ENCODE peak calls at places on chromosomes 4 and X, in nine cellular contexts. N, R, U, H, E, Y, M, D and X are unnamed samples. For H3K4me1, the result is how much of the 10 kb centered on the place peaks cover.

GRCh38 chr4:40395166-40395900 is 60.2 kb downstream of the CHRNA9 start:
- DNase-seq in E (no peak), R (no peak), N (no peak), Y (no peak), M (no peak), U (no peak), D (no peak), H (no peak), X (no peak)

GRCh38 chr4:125639182-125639621 is 324.4 kb downstream of the FAT4 start:
- DNase-seq in R (peak), N (no peak), Y (no peak), M (peak), U (no peak), H (no peak), E (no peak), D (no peak), X (no peak)

GRCh38 chr4:186829740-186830449 is 106.2 kb upstream of the FAT1 start:
- DNase-seq in H (no peak), R (no peak), D (no peak), E (no peak), M (no peak), U (peak), Y (no peak), N (no peak), X (no peak)

GRCh38 chr4:85152490-85152889 is 186.0 kb upstream of the WDFY3 start:
- DNase-seq in M (no peak), H (no peak), N (no peak), E (no peak), R (no peak), U (no peak), D (no peak), Y (no peak), X (no peak)

GRCh38 chr4:169286562-169287301 is 16.0 kb upstream of the SH3RF1 start:
- DNase-seq in H (no peak), R (no peak), Y (no peak), D (peak), N (no peak), U (no peak), E (no peak), M (peak), X (no peak)

GRCh38 chr4:81470456-81471327 is 1.0 kb downstream of the RASGEF1B start:
- DNase-seq in U (no peak), E (peak), D (peak), H (peak), Y (peak), R (peak), M (peak), N (peak), X (no peak)

GRCh38 chrX:33543757-33544156 is 332.4 kb upstream of the DMD start:
- DNase-seq in Y (no peak), R (no peak), N (no peak), H (no peak), D (no peak), E (no peak), M (no peak), U (no peak), X (no peak)

GRCh38 chr4:130563185-130563890 is 1467.4 kb downstream of the C4orf33 start:
- DNase-seq in U (peak), E (no peak), D (peak), N (no peak), Y (peak), R (peak), H (peak), M (peak), X (no peak)

GRCh38 chrX:123859409-123859827 is 435 bp upstream of the XIAP start:
- DNase-seq in R (no peak), M (no peak), U (no peak), E (no peak), D (no peak), Y (peak), N (peak), H (peak), X (no peak)

GRCh38 chrX:79096339-79096638 is 48.2 kb upstream of the GPR174 start:
- DNase-seq in H (no peak), E (peak), M (no peak), R (no peak), N (no peak), Y (no peak), D (no peak), U (no peak), X (no peak)

GRCh38 chr4:1883583-1883982 is 12.4 kb downstream of the NSD2 start:
- DNase-seq in N (no peak), R (no peak), D (no peak), H (no peak), M (no peak), E (no peak), U (no peak), Y (no peak), X (no peak)

GRCh38 chr4:136186650-136187049 is 1345.6 kb downstream of the PCDH18 start:
- DNase-seq in D (no peak), U (no peak), M (no peak), Y (no peak), E (no peak), H (no peak), N (no peak), R (no peak), X (no peak)

GRCh38 chr4:91092398-91092955 is 965.3 kb downstream of the CCSER1 start:
- DNase-seq in E (no peak), N (no peak), D (peak), M (no peak), H (no peak), U (no peak), R (no peak), Y (no peak), X (no peak)

GRCh38 chrX:1601051-1601767 is 9.8 kb downstream of the AKAP17A start:
- DNase-seq in N (no peak), Y (no peak), E (no peak), H (no peak), U (no peak), M (no peak), R (no peak), D (no peak), X (no peak)

GRCh38 chr4:61877893-61878292 is 677.8 kb downstream of the ADGRL3 start:
- DNase-seq in N (no peak), H (no peak), U (no peak), D (no peak), M (no peak), Y (no peak), E (no peak), R (no peak), X (no peak)

GRCh38 chr4:67996127-67996526 is 32.8 kb upstream of the TMPRSS11A start:
- DNase-seq in R (no peak), Y (no peak), H (no peak), U (no peak), M (no peak), N (no peak), E (no peak), D (peak), X (no peak)

GRCh38 chrX:130902783-130903613 is at the start of gene ENOX2:
- DNase-seq in N (peak), M (peak), U (peak), Y (peak), D (peak), R (peak), E (peak), H (peak), X (peak)

GRCh38 chr4:101014417-101014816 is 332.9 kb downstream of the PPP3CA start:
- DNase-seq in U (no peak), E (no peak), N (no peak), H (no peak), Y (no peak), M (no peak), R (no peak), D (no peak), X (no peak)

GRCh38 chr4:161457311-161457710 is 706.5 kb downstream of the FSTL5 start:
- DNase-seq in R (no peak), H (no peak), M (no peak), U (no peak), E (no peak), N (no peak), Y (no peak), D (no peak), X (no peak)

GRCh38 chr4:152780267-152780811 is 585 bp downstream of the ARFIP1 start:
- DNase-seq in U (no peak), N (no peak), Y (no peak), E (no peak), M (peak), R (no peak), D (no peak), H (no peak), X (peak)

GRCh38 chr4:154781126-154781982 is at the start of gene RBM46:
- DNase-seq in M (peak), N (no peak), H (no peak), E (no peak), D (no peak), Y (no peak), U (no peak), R (peak), X (no peak)

GRCh38 chrX:8849945-8850344 is 48.8 kb upstream of the FAM9A start:
- DNase-seq in H (no peak), E (no peak), U (no peak), M (no peak), N (no peak), Y (no peak), D (no peak), R (no peak), X (no peak)

GRCh38 chr4:165743422-165743821 is 129.6 kb upstream of the TLL1 start:
- DNase-seq in D (no peak), N (no peak), R (no peak), U (peak), E (no peak), Y (no peak), H (no peak), M (no peak), X (no peak)

GRCh38 chrX:9269134-9269533 is 195.7 kb upstream of the TBL1X start:
- DNase-seq in E (no peak), U (no peak), N (no peak), M (no peak), H (no peak), R (no peak), D (no peak), Y (no peak), X (no peak)

GRCh38 chr4:95092762-95093161 is 335.0 kb downstream of the BMPR1B start:
- DNase-seq in U (no peak), D (no peak), Y (peak), H (no peak), E (no peak), R (no peak), M (peak), N (no peak), X (no peak)
- H3K4me1 ChIP-seq in U (under half), D (under half), Y (under half), H (under half), E (under half), R (under half), M (under half), N (under half), X (under half)

GRCh38 chr4:52711834-52712171 is 39.4 kb downstream of the ERVMER34-1 start:
- DNase-seq in Y (no peak), U (no peak), H (no peak), D (no peak), R (no peak), N (no peak), E (no peak), M (no peak), X (no peak)
- H3K27ac ChIP-seq in Y (peak), U (peak), H (no peak), D (peak), R (no peak), N (peak), E (peak), M (no peak), X (no peak)

DNA sequence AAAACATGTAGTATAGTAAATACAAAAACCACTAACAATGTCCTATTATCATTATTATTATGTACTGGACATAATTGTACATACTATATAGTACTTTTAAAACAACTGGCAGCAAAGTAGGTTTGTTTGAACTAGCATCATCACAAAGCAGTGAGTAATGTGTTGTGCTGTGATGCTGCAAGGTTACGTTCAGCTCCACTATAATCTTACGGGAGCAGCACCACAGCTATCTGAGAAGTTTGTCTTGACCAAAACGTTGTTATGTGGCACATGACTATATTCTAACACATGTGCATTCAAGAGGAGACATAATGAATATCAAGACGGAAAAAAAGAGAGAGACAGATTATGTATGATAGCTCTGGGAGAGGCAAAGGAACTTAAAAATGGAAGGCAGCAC is 33.6 kb downstream of the DHX15 start:
- DNase-seq in M (no peak), N (no peak), Y (no peak), D (no peak), U (no peak), R (no peak), H (no peak), E (no peak), X (no peak)
- H3K4me1 ChIP-seq in M (under half), N (under half), Y (under half), D (under half), U (under half), R (under half), H (under half), E (under half), X (under half)

GRCh38 chrX:64205441-64205734 is at the start of gene AMER1:
- DNase-seq in Y (peak), R (no peak), D (no peak), N (no peak), E (no peak), U (no peak), M (peak), H (no peak), X (no peak)
- H3K27ac ChIP-seq in Y (peak), R (no peak), D (peak), N (peak), E (peak), U (peak), M (peak), H (peak), X (peak)

GRCh38 chr4:11299016-11299415 is 129.7 kb downstream of the HS3ST1 start:
- DNase-seq in N (no peak), E (no peak), U (no peak), R (no peak), M (no peak), H (no peak), Y (no peak), D (peak), X (no peak)

GRCh38 chr4:11297201-11297600 is 131.5 kb downstream of the HS3ST1 start:
- DNase-seq in U (peak), E (no peak), M (no peak), R (no peak), Y (no peak), H (no peak), N (no peak), D (peak), X (no peak)

GRCh38 chr4:11297627-11298026 is 131.1 kb downstream of the HS3ST1 start:
- DNase-seq in R (no peak), Y (no peak), N (no peak), H (no peak), E (no peak), M (no peak), U (no peak), D (no peak), X (no peak)

DNA sequence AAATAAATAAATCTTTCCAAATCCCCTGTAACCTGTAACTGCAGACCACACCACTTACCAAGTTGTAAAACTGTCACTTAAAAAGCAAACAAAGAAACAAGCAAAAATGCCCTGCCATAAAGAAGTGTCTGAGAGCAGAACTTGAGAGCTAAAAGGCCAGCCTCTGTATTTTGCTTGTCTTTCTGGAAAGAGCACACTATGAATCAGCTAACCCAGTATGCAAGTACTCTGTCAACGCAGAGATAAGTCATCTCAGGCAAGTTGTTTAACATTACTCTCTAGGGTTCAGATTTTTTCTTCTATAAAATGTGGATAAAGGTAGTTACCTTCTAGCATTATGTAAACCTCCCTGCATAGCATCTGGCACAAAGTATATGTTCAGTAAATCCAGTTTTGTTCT is 134.8 kb downstream of the HS3ST1 start:
- DNase-seq in N (no peak), M (no peak), U (no peak), R (no peak), H (no peak), E (no peak), Y (no peak), D (no peak), X (no peak)
- H3K4me1 ChIP-seq in N (under half), M (under half), U (under half), R (under half), H (under half), E (under half), Y (under half), D (under half), X (under half)